ENCODE peak calls at places on chromosomes 12 and 14, in four cellular contexts. P, Y, X and C are unnamed samples.

GRCh38 chr12:93776581-93777018 is 99.4 kb downstream of the CRADD start:
- DNase-seq in P (no peak), Y (no peak), X (no peak), C (no peak)

GRCh38 chr12:53217049-53217929 is 10.2 kb upstream of the ITGB7 start:
- DNase-seq in P (peak; percentile 81), Y (peak; percentile 47), X (no peak), C (peak; percentile 90)

GRCh38 chr12:69524755-69525509 is 54.7 kb downstream of the FRS2 start:
- DNase-seq in P (no peak), Y (no peak), X (no peak), C (no peak)

GRCh38 chr12:48078901-48079300 is 27.0 kb downstream of the SENP1 start:
- DNase-seq in P (no peak), Y (no peak), X (no peak), C (peak; percentile 76)

GRCh38 chr12:52011602-52012214 is 5.0 kb downstream of the TAMALIN start:
- DNase-seq in P (no peak), Y (no peak), X (peak; percentile 60), C (peak; percentile 58)

GRCh38 chr14:33271891-33272290 is 333.2 kb downstream of the NPAS3 start:
- DNase-seq in P (no peak), Y (no peak), X (no peak), C (no peak)

GRCh38 chr12:132327351-132328171 is 1.8 kb downstream of the GALNT9 start:
- DNase-seq in P (peak; percentile 95), Y (peak; percentile 25), X (no peak), C (peak; percentile 100)

GRCh38 chr14:74459981-74460380 is 33.1 kb downstream of the NPC2 start:
- DNase-seq in P (no peak), Y (no peak), X (no peak), C (no peak)

GRCh38 chr14:67131691-67132090 is 57.5 kb upstream of the GARIN2 start:
- DNase-seq in P (no peak), Y (no peak), X (no peak), C (no peak)

GRCh38 chr12:122245553-122245952 is 19.7 kb upstream of the DIABLO start:
- DNase-seq in P (no peak), Y (no peak), X (no peak), C (no peak)

GRCh38 chr12:122244565-122245371 is 18.9 kb upstream of the DIABLO start:
- DNase-seq in P (no peak), Y (no peak), X (no peak), C (no peak)

GRCh38 chr12:122238861-122239260 is 13.0 kb upstream of the DIABLO start:
- DNase-seq in P (no peak), Y (no peak), X (no peak), C (no peak)

GRCh38 chr12:122243965-122244364 is 18.1 kb upstream of the DIABLO start:
- DNase-seq in P (no peak), Y (no peak), X (no peak), C (no peak)
- TF ChIP-seq CTCF in P (no peak), Y (no peak), X (no peak), C (no peak)

GRCh38 chr12:75487310-75487709 is 6.8 kb downstream of the GLIPR1 start:
- DNase-seq in P (no peak), Y (no peak), X (no peak), C (no peak)
- TF ChIP-seq POLR2A in P (no peak), Y (no peak), X (no peak), C (no peak)

GRCh38 chr14:78875031-78875430 is 704.9 kb downstream of the NRXN3 start:
- DNase-seq in P (no peak), Y (no peak), X (no peak), C (no peak)
- TF ChIP-seq CTCF in P (no peak), Y (no peak), X (no peak), C (no peak)

GRCh38 chr12:10212623-10213131 is at the start of gene GABARAPL1:
- DNase-seq in P (peak; percentile 96), Y (peak; percentile 87), X (peak; percentile 60), C (peak; percentile 84)
- TF ChIP-seq POLR2A in P (no peak), Y (peak; percentile 86), X (no peak), C (peak; percentile 34)

GRCh38 chr12:30753233-30753632 is 1.5 kb downstream of the CAPRIN2 start:
- DNase-seq in P (no peak), Y (no peak), X (peak; percentile 56), C (peak; percentile 70)
- TF ChIP-seq CTCF in P (no peak), Y (no peak), X (peak; percentile 50), C (peak; percentile 48)